ENCODE peak calls at places on chromosomes 6 and 20, in nine cellular contexts. One of them, this sample, is unnamed. For H4K20me1, the result is how much of the 10 kb centered on the place peaks cover.

GRCh38 chr6:95357380-95358025 is 219.8 kb upstream of the MANEA start:
- DNase-seq in hepatocyte: no peak
- DNase-seq in OCI-LY7: no peak
- DNase-seq in GM23248: no peak
- DNase-seq in SK-N-SH: no peak
- DNase-seq in GM23338: no peak
- DNase-seq in HCT116: no peak
- DNase-seq in PC-3: no peak
- DNase-seq in MM.1S: no peak
- DNase-seq in this sample: no peak

GRCh38 chr20:39245685-39246311 is 283.7 kb downstream of the DHX35 start:
- DNase-seq in hepatocyte: no peak
- DNase-seq in OCI-LY7: no peak
- DNase-seq in GM23248: no peak
- DNase-seq in SK-N-SH: no peak
- DNase-seq in GM23338: no peak
- DNase-seq in HCT116: no peak
- DNase-seq in PC-3: no peak
- DNase-seq in MM.1S: no peak
- DNase-seq in this sample: no peak

GRCh38 chr20:17646901-17647301 is 35.1 kb downstream of the RRBP1 start:
- DNase-seq in hepatocyte: no peak
- DNase-seq in OCI-LY7: peak
- DNase-seq in GM23248: no peak
- DNase-seq in SK-N-SH: no peak
- DNase-seq in GM23338: no peak
- DNase-seq in HCT116: no peak
- DNase-seq in PC-3: no peak
- DNase-seq in MM.1S: no peak
- DNase-seq in this sample: peak

GRCh38 chr6:162538643-162539064 is 188.9 kb downstream of the PRKN start:
- DNase-seq in hepatocyte: no peak
- DNase-seq in OCI-LY7: no peak
- DNase-seq in GM23248: no peak
- DNase-seq in SK-N-SH: peak
- DNase-seq in GM23338: no peak
- DNase-seq in HCT116: no peak
- DNase-seq in PC-3: no peak
- DNase-seq in MM.1S: no peak
- DNase-seq in this sample: no peak

GRCh38 chr20:6104493-6105188 is 18.2 kb downstream of the FERMT1 start:
- DNase-seq in hepatocyte: no peak
- DNase-seq in OCI-LY7: no peak
- DNase-seq in GM23248: peak
- DNase-seq in SK-N-SH: no peak
- DNase-seq in GM23338: no peak
- DNase-seq in HCT116: no peak
- DNase-seq in PC-3: no peak
- DNase-seq in MM.1S: no peak
- DNase-seq in this sample: no peak

GRCh38 chr6:63272397-63272796 is 47.4 kb downstream of the LGSN start:
- DNase-seq in hepatocyte: peak
- DNase-seq in OCI-LY7: peak
- DNase-seq in GM23248: peak
- DNase-seq in SK-N-SH: peak
- DNase-seq in GM23338: peak
- DNase-seq in HCT116: peak
- DNase-seq in PC-3: peak
- DNase-seq in MM.1S: peak
- DNase-seq in this sample: peak

GRCh38 chr20:47038581-47039560 is 144.2 kb downstream of the EYA2 start:
- DNase-seq in hepatocyte: no peak
- DNase-seq in OCI-LY7: no peak
- DNase-seq in GM23248: peak
- DNase-seq in SK-N-SH: no peak
- DNase-seq in GM23338: no peak
- DNase-seq in HCT116: no peak
- DNase-seq in PC-3: no peak
- DNase-seq in MM.1S: no peak
- DNase-seq in this sample: no peak

GRCh38 chr6:159929819-159930218 is 39.0 kb downstream of the MAS1 start:
- DNase-seq in hepatocyte: peak
- DNase-seq in OCI-LY7: no peak
- DNase-seq in GM23248: no peak
- DNase-seq in SK-N-SH: no peak
- DNase-seq in GM23338: no peak
- DNase-seq in HCT116: no peak
- DNase-seq in PC-3: no peak
- DNase-seq in MM.1S: no peak
- DNase-seq in this sample: no peak

GRCh38 chr6:53910834-53911233 is 116.0 kb downstream of the LRRC1 start:
- DNase-seq in hepatocyte: no peak
- DNase-seq in OCI-LY7: no peak
- DNase-seq in GM23248: no peak
- DNase-seq in SK-N-SH: no peak
- DNase-seq in GM23338: no peak
- DNase-seq in HCT116: no peak
- DNase-seq in PC-3: no peak
- DNase-seq in MM.1S: no peak
- DNase-seq in this sample: peak

GRCh38 chr6:138404666-138405337 is 779 bp downstream of the HEBP2 start:
- DNase-seq in hepatocyte: peak
- DNase-seq in OCI-LY7: peak
- DNase-seq in GM23248: peak
- DNase-seq in SK-N-SH: no peak
- DNase-seq in GM23338: no peak
- DNase-seq in HCT116: no peak
- DNase-seq in PC-3: peak
- DNase-seq in MM.1S: no peak
- DNase-seq in this sample: no peak

DNA sequence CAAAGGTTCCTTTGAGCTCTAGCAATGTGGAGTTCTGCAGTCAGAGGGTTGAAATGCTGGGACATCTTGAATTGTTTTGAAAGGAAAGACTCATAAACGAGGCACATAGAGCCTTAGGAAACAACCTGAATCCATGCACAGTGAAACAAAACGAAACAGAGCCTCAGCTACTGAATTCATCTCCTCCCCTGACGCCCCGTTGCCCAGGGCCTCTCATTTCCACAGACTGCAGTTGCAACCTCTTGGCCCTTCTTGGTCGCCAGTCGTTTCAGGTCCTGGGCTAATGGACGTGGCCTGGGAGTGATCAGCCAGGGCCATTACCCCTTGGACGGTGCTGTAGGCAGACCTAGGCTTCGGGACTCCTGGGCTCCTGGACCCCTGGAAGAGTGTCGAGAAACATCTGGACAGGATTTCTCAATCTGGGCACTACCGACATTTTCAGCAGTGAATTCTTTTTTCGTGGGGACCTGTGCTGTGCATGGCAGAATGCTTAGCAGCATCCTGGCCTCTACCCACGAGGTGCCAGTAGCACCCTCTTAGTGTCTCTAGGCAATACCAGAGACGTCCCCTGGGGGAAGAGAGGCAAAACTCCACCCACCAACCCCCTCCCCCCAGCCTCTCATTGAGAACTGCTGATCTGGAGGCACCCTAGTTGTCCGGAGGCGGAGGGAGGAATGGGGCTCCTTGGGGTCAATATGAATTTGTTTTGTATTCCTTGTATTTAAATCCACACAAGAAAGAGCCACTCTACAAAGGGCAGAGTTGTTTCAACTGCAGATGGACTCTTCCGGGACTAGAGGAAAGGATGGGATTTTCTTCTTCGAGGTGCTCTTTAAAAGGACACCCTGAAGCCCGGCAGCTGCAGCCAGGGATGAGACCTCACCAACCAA is 50.2 kb downstream of the TMEM242 start:
- DNase-seq in hepatocyte: no peak
- DNase-seq in OCI-LY7: peak
- DNase-seq in GM23248: peak
- DNase-seq in SK-N-SH: no peak
- DNase-seq in GM23338: peak
- DNase-seq in HCT116: no peak
- DNase-seq in PC-3: no peak
- DNase-seq in MM.1S: no peak
- DNase-seq in this sample: peak
- H4K20me1 ChIP-seq in hepatocyte: under half
- H4K20me1 ChIP-seq in OCI-LY7: under half
- H4K20me1 ChIP-seq in GM23248: under half
- H4K20me1 ChIP-seq in SK-N-SH: under half
- H4K20me1 ChIP-seq in GM23338: under half
- H4K20me1 ChIP-seq in HCT116: under half
- H4K20me1 ChIP-seq in PC-3: under half
- H4K20me1 ChIP-seq in MM.1S: under half
- H4K20me1 ChIP-seq in this sample: under half

GRCh38 chr6:107235521-107235920 is 120.2 kb upstream of the BEND3 start:
- DNase-seq in hepatocyte: no peak
- DNase-seq in OCI-LY7: no peak
- DNase-seq in GM23248: peak
- DNase-seq in SK-N-SH: no peak
- DNase-seq in GM23338: no peak
- DNase-seq in HCT116: no peak
- DNase-seq in PC-3: no peak
- DNase-seq in MM.1S: no peak
- DNase-seq in this sample: no peak

GRCh38 chr6:107237992-107238660 is 122.8 kb upstream of the BEND3 start:
- DNase-seq in hepatocyte: no peak
- DNase-seq in OCI-LY7: no peak
- DNase-seq in GM23248: peak
- DNase-seq in SK-N-SH: no peak
- DNase-seq in GM23338: no peak
- DNase-seq in HCT116: no peak
- DNase-seq in PC-3: peak
- DNase-seq in MM.1S: no peak
- DNase-seq in this sample: no peak

GRCh38 chr6:107230448-107230847 is 115.1 kb upstream of the BEND3 start:
- DNase-seq in hepatocyte: no peak
- DNase-seq in OCI-LY7: no peak
- DNase-seq in GM23248: no peak
- DNase-seq in SK-N-SH: no peak
- DNase-seq in GM23338: no peak
- DNase-seq in HCT116: no peak
- DNase-seq in PC-3: no peak
- DNase-seq in MM.1S: no peak
- DNase-seq in this sample: no peak

GRCh38 chr6:107231243-107231642 is 115.9 kb upstream of the BEND3 start:
- DNase-seq in hepatocyte: no peak
- DNase-seq in OCI-LY7: no peak
- DNase-seq in GM23248: no peak
- DNase-seq in SK-N-SH: no peak
- DNase-seq in GM23338: no peak
- DNase-seq in HCT116: no peak
- DNase-seq in PC-3: no peak
- DNase-seq in MM.1S: no peak
- DNase-seq in this sample: no peak

DNA sequence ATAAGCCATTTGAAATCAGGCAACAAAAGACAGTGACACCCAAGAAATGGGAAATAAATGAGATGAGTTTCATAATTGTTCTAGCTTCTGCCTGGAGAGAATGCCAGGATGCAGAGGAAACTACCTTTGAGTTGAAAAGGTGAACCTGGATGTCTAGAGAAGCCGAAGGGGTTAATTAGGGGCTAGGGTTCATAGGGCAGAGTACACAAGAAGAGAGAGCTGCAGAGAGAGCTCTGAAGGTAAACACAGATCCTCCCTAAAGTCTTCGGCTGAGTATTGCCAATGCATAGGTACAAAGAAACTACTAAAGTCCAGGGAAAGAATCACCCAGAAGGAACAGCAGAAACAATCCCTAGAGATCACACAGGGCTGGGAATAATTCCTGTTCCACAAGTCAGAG is 119.7 kb upstream of the BEND3 start:
- DNase-seq in hepatocyte: no peak
- DNase-seq in OCI-LY7: no peak
- DNase-seq in GM23248: no peak
- DNase-seq in SK-N-SH: no peak
- DNase-seq in GM23338: no peak
- DNase-seq in HCT116: no peak
- DNase-seq in PC-3: no peak
- DNase-seq in MM.1S: no peak
- DNase-seq in this sample: no peak
- H3K4me3 ChIP-seq in hepatocyte: no peak
- H3K4me3 ChIP-seq in OCI-LY7: no peak
- H3K4me3 ChIP-seq in GM23248: no peak
- H3K4me3 ChIP-seq in SK-N-SH: no peak
- H3K4me3 ChIP-seq in GM23338: no peak
- H3K4me3 ChIP-seq in HCT116: no peak
- H3K4me3 ChIP-seq in PC-3: no peak
- H3K4me3 ChIP-seq in MM.1S: no peak
- H3K4me3 ChIP-seq in this sample: no peak

GRCh38 chr20:44715495-44716308 is 533 bp downstream of the CCN5 start:
- DNase-seq in hepatocyte: no peak
- DNase-seq in OCI-LY7: no peak
- DNase-seq in GM23248: no peak
- DNase-seq in SK-N-SH: no peak
- DNase-seq in GM23338: no peak
- DNase-seq in HCT116: no peak
- DNase-seq in PC-3: no peak
- DNase-seq in MM.1S: no peak
- DNase-seq in this sample: no peak

GRCh38 chr20:44716309-44717106 is 1.3 kb downstream of the CCN5 start:
- DNase-seq in hepatocyte: no peak
- DNase-seq in OCI-LY7: no peak
- DNase-seq in GM23248: peak
- DNase-seq in SK-N-SH: no peak
- DNase-seq in GM23338: no peak
- DNase-seq in HCT116: no peak
- DNase-seq in PC-3: no peak
- DNase-seq in MM.1S: no peak
- DNase-seq in this sample: no peak

GRCh38 chr20:44714102-44714700 is 968 bp upstream of the CCN5 start:
- DNase-seq in hepatocyte: no peak
- DNase-seq in OCI-LY7: no peak
- DNase-seq in GM23248: no peak
- DNase-seq in SK-N-SH: no peak
- DNase-seq in GM23338: no peak
- DNase-seq in HCT116: no peak
- DNase-seq in PC-3: no peak
- DNase-seq in MM.1S: no peak
- DNase-seq in this sample: no peak

GRCh38 chr20:44717986-44718385 is 2.8 kb downstream of the CCN5 start:
- DNase-seq in hepatocyte: no peak
- DNase-seq in OCI-LY7: no peak
- DNase-seq in GM23248: no peak
- DNase-seq in SK-N-SH: peak
- DNase-seq in GM23338: peak
- DNase-seq in HCT116: no peak
- DNase-seq in PC-3: no peak
- DNase-seq in MM.1S: no peak
- DNase-seq in this sample: peak

GRCh38 chr20:44714701-44715494 is at the start of gene CCN5:
- DNase-seq in hepatocyte: peak
- DNase-seq in OCI-LY7: no peak
- DNase-seq in GM23248: peak
- DNase-seq in SK-N-SH: peak
- DNase-seq in GM23338: no peak
- DNase-seq in HCT116: peak
- DNase-seq in PC-3: peak
- DNase-seq in MM.1S: no peak
- DNase-seq in this sample: no peak
- TF ChIP-seq EZH2phosphoT487 in hepatocyte: no peak
- TF ChIP-seq EZH2phosphoT487 in OCI-LY7: no peak
- TF ChIP-seq EZH2phosphoT487 in GM23248: no peak
- TF ChIP-seq EZH2phosphoT487 in SK-N-SH: no peak
- TF ChIP-seq EZH2phosphoT487 in GM23338: no peak
- TF ChIP-seq EZH2phosphoT487 in HCT116: no peak
- TF ChIP-seq EZH2phosphoT487 in PC-3: no peak
- TF ChIP-seq EZH2phosphoT487 in MM.1S: no peak
- TF ChIP-seq EZH2phosphoT487 in this sample: no peak

GRCh38 chr20:62054451-62054953 is 11.2 kb downstream of the TAF4 start:
- DNase-seq in hepatocyte: no peak
- DNase-seq in OCI-LY7: no peak
- DNase-seq in GM23248: no peak
- DNase-seq in SK-N-SH: no peak
- DNase-seq in GM23338: no peak
- DNase-seq in HCT116: no peak
- DNase-seq in PC-3: no peak
- DNase-seq in MM.1S: no peak
- DNase-seq in this sample: no peak
- H4K20me1 ChIP-seq in hepatocyte: half or more
- H4K20me1 ChIP-seq in OCI-LY7: under half
- H4K20me1 ChIP-seq in GM23248: under half
- H4K20me1 ChIP-seq in SK-N-SH: under half
- H4K20me1 ChIP-seq in GM23338: half or more
- H4K20me1 ChIP-seq in HCT116: under half
- H4K20me1 ChIP-seq in PC-3: under half
- H4K20me1 ChIP-seq in MM.1S: under half
- H4K20me1 ChIP-seq in this sample: under half

This sample was measured in neural progenitor cell.